ENCODE peak calls at places on chromosome 13, in six cellular contexts. One of them, this sample, is unnamed.

GRCh38 chr13:49292742-49293498 is 45.2 kb downstream of the CDADC1 start:
- DNase-seq in COR-L47: peak; percentile 88
- DNase-seq in SJSA1: peak; percentile 19
- DNase-seq in NCI-H2227 treated with DMSO at 0.1 percent for 48 hours: peak; percentile 46
- DNase-seq in non-pigmented ciliary epithelial cell: peak; percentile 68
- DNase-seq in GF-D8: peak; percentile 25
- DNase-seq in this sample: no peak

GRCh38 chr13:84745051-84745551 is 862.8 kb upstream of the SLITRK1 start:
- DNase-seq in COR-L47: no peak
- DNase-seq in SJSA1: no peak
- DNase-seq in NCI-H2227 treated with DMSO at 0.1 percent for 48 hours: no peak
- DNase-seq in non-pigmented ciliary epithelial cell: no peak
- DNase-seq in GF-D8: no peak
- DNase-seq in this sample: no peak

GRCh38 chr13:23608704-23609413 is 38.6 kb downstream of the TNFRSF19 start:
- DNase-seq in COR-L47: no peak
- DNase-seq in SJSA1: no peak
- DNase-seq in NCI-H2227 treated with DMSO at 0.1 percent for 48 hours: no peak
- DNase-seq in non-pigmented ciliary epithelial cell: no peak
- DNase-seq in GF-D8: no peak
- DNase-seq in this sample: no peak

GRCh38 chr13:75359266-75359665 is 122.7 kb downstream of the TBC1D4 start:
- DNase-seq in COR-L47: no peak
- DNase-seq in SJSA1: peak; percentile 96
- DNase-seq in NCI-H2227 treated with DMSO at 0.1 percent for 48 hours: no peak
- DNase-seq in non-pigmented ciliary epithelial cell: peak; percentile 84
- DNase-seq in GF-D8: no peak
- DNase-seq in this sample: peak; percentile 89

GRCh38 chr13:91601273-91601672 is 202.9 kb downstream of the GPC5 start:
- DNase-seq in COR-L47: no peak
- DNase-seq in SJSA1: no peak
- DNase-seq in NCI-H2227 treated with DMSO at 0.1 percent for 48 hours: no peak
- DNase-seq in non-pigmented ciliary epithelial cell: no peak
- DNase-seq in GF-D8: no peak
- DNase-seq in this sample: no peak

GRCh38 chr13:110309661-110310524 is 2.8 kb downstream of the COL4A2 start:
- DNase-seq in COR-L47: no peak
- DNase-seq in SJSA1: peak; percentile 47
- DNase-seq in NCI-H2227 treated with DMSO at 0.1 percent for 48 hours: no peak
- DNase-seq in non-pigmented ciliary epithelial cell: no peak
- DNase-seq in GF-D8: no peak
- DNase-seq in this sample: no peak

GRCh38 chr13:36872621-36873020 is 47.4 kb downstream of the SMAD9 start:
- DNase-seq in COR-L47: peak; percentile 25
- DNase-seq in SJSA1: no peak
- DNase-seq in NCI-H2227 treated with DMSO at 0.1 percent for 48 hours: peak; percentile 75
- DNase-seq in non-pigmented ciliary epithelial cell: no peak
- DNase-seq in GF-D8: no peak
- DNase-seq in this sample: no peak

GRCh38 chr13:90500569-90500968 is 846.9 kb upstream of the MIR17HG start:
- DNase-seq in COR-L47: no peak
- DNase-seq in SJSA1: no peak
- DNase-seq in NCI-H2227 treated with DMSO at 0.1 percent for 48 hours: no peak
- DNase-seq in non-pigmented ciliary epithelial cell: no peak
- DNase-seq in GF-D8: no peak
- DNase-seq in this sample: no peak

GRCh38 chr13:44921931-44922758 is 67.1 kb downstream of the NUFIP1 start:
- DNase-seq in COR-L47: no peak
- DNase-seq in SJSA1: peak; percentile 57
- DNase-seq in NCI-H2227 treated with DMSO at 0.1 percent for 48 hours: no peak
- DNase-seq in non-pigmented ciliary epithelial cell: peak; percentile 84
- DNase-seq in GF-D8: no peak
- DNase-seq in this sample: peak; percentile 87

GRCh38 chr13:22220186-22221160 is 549.6 kb downstream of the FGF9 start:
- DNase-seq in COR-L47: peak; percentile 92
- DNase-seq in SJSA1: no peak
- DNase-seq in NCI-H2227 treated with DMSO at 0.1 percent for 48 hours: no peak
- DNase-seq in non-pigmented ciliary epithelial cell: no peak
- DNase-seq in GF-D8: no peak
- DNase-seq in this sample: no peak

GRCh38 chr13:91185294-91185863 is 162.1 kb upstream of the MIR17HG start:
- DNase-seq in COR-L47: peak; percentile 53
- DNase-seq in SJSA1: no peak
- DNase-seq in NCI-H2227 treated with DMSO at 0.1 percent for 48 hours: peak; percentile 1
- DNase-seq in non-pigmented ciliary epithelial cell: no peak
- DNase-seq in GF-D8: no peak
- DNase-seq in this sample: no peak

GRCh38 chr13:31982540-31982939 is 49.0 kb upstream of the FRY start:
- DNase-seq in COR-L47: peak; percentile 85
- DNase-seq in SJSA1: peak; percentile 43
- DNase-seq in NCI-H2227 treated with DMSO at 0.1 percent for 48 hours: no peak
- DNase-seq in non-pigmented ciliary epithelial cell: peak; percentile 95
- DNase-seq in GF-D8: peak; percentile 84
- DNase-seq in this sample: peak; percentile 90

GRCh38 chr13:108154421-108154858 is 60.9 kb downstream of the LIG4 start:
- DNase-seq in COR-L47: no peak
- DNase-seq in SJSA1: no peak
- DNase-seq in NCI-H2227 treated with DMSO at 0.1 percent for 48 hours: no peak
- DNase-seq in non-pigmented ciliary epithelial cell: peak; percentile 24
- DNase-seq in GF-D8: no peak
- DNase-seq in this sample: peak; percentile 29

GRCh38 chr13:30927595-30927994 is 4.9 kb upstream of the TEX26 start:
- DNase-seq in COR-L47: no peak
- DNase-seq in SJSA1: no peak
- DNase-seq in NCI-H2227 treated with DMSO at 0.1 percent for 48 hours: no peak
- DNase-seq in non-pigmented ciliary epithelial cell: no peak
- DNase-seq in GF-D8: no peak
- DNase-seq in this sample: no peak

GRCh38 chr13:101397742-101398141 is 18.6 kb downstream of the NALCN start:
- DNase-seq in COR-L47: no peak
- DNase-seq in SJSA1: peak; percentile 8
- DNase-seq in NCI-H2227 treated with DMSO at 0.1 percent for 48 hours: no peak
- DNase-seq in non-pigmented ciliary epithelial cell: peak; percentile 73
- DNase-seq in GF-D8: no peak
- DNase-seq in this sample: peak; percentile 73

GRCh38 chr13:19725320-19725719 is 57.4 kb downstream of the PSPC1 start:
- DNase-seq in COR-L47: no peak
- DNase-seq in SJSA1: no peak
- DNase-seq in NCI-H2227 treated with DMSO at 0.1 percent for 48 hours: no peak
- DNase-seq in non-pigmented ciliary epithelial cell: no peak
- DNase-seq in GF-D8: no peak
- DNase-seq in this sample: no peak

GRCh38 chr13:74148437-74148836 is 14.2 kb upstream of the KLF12 start:
- DNase-seq in COR-L47: no peak
- DNase-seq in SJSA1: no peak
- DNase-seq in NCI-H2227 treated with DMSO at 0.1 percent for 48 hours: no peak
- DNase-seq in non-pigmented ciliary epithelial cell: no peak
- DNase-seq in GF-D8: no peak
- DNase-seq in this sample: no peak

GRCh38 chr13:45492538-45492937 is 27.8 kb downstream of the COG3 start:
- DNase-seq in COR-L47: no peak
- DNase-seq in SJSA1: peak; percentile 40
- DNase-seq in NCI-H2227 treated with DMSO at 0.1 percent for 48 hours: no peak
- DNase-seq in non-pigmented ciliary epithelial cell: peak; percentile 42
- DNase-seq in GF-D8: no peak
- DNase-seq in this sample: no peak

GRCh38 chr13:93776936-93777335 is 550.3 kb downstream of the GPC6 start:
- DNase-seq in COR-L47: no peak
- DNase-seq in SJSA1: peak; percentile 62
- DNase-seq in NCI-H2227 treated with DMSO at 0.1 percent for 48 hours: no peak
- DNase-seq in non-pigmented ciliary epithelial cell: peak; percentile 54
- DNase-seq in GF-D8: no peak
- DNase-seq in this sample: peak; percentile 12

GRCh38 chr13:98333481-98333880 is 156.4 kb upstream of the RNF113B start:
- DNase-seq in COR-L47: no peak
- DNase-seq in SJSA1: no peak
- DNase-seq in NCI-H2227 treated with DMSO at 0.1 percent for 48 hours: no peak
- DNase-seq in non-pigmented ciliary epithelial cell: no peak
- DNase-seq in GF-D8: no peak
- DNase-seq in this sample: no peak

GRCh38 chr13:101384929-101385328 is 31.4 kb downstream of the NALCN start:
- DNase-seq in COR-L47: no peak
- DNase-seq in SJSA1: no peak
- DNase-seq in NCI-H2227 treated with DMSO at 0.1 percent for 48 hours: no peak
- DNase-seq in non-pigmented ciliary epithelial cell: no peak
- DNase-seq in GF-D8: no peak
- DNase-seq in this sample: no peak

This sample was measured in foreskin keratinocyte.